ENCODE peak calls at places on chromosomes 13 and 19, in four cellular contexts. D, U, J and P are unnamed samples.

GRCh38 chr13:71828117-71828516 is 38.9 kb downstream of the DACH1 start:
- DNase-seq in J (no peak), D (no peak), U (no peak), P (no peak)

GRCh38 chr13:93079294-93079693 is 147.3 kb upstream of the GPC6 start:
- DNase-seq in U (no peak), J (peak), D (no peak), P (no peak)

GRCh38 chr19:17841810-17842662 is 5.7 kb downstream of the JAK3 start:
- DNase-seq in D (peak), U (peak), J (peak), P (no peak)

GRCh38 chr13:50026788-50027473 is 11.7 kb downstream of the KCNRG start:
- DNase-seq in D (no peak), J (no peak), U (no peak), P (no peak)

GRCh38 chr19:3606174-3606689 is 443 bp downstream of the TBXA2R start:
- DNase-seq in D (no peak), J (peak), U (no peak), P (no peak)

GRCh38 chr19:15280915-15281683 is 48.9 kb upstream of the EPHX3 start:
- DNase-seq in D (peak), U (no peak), J (peak), P (peak)

GRCh38 chr13:93361703-93362102 is 135.1 kb downstream of the GPC6 start:
- DNase-seq in J (no peak), D (no peak), U (no peak), P (no peak)

GRCh38 chr13:22047082-22047784 is 376.4 kb downstream of the FGF9 start:
- DNase-seq in J (no peak), U (no peak), D (no peak), P (peak)

GRCh38 chr13:24167666-24168391 is 7.3 kb downstream of the SPATA13 start:
- DNase-seq in J (no peak), U (no peak), D (no peak), P (no peak)

GRCh38 chr13:50322006-50322405 is 306.8 kb downstream of the KCNRG start:
- DNase-seq in J (no peak), D (no peak), U (no peak), P (no peak)

GRCh38 chr13:110685305-110685704 is 20.6 kb downstream of the CARS2 start:
- DNase-seq in U (no peak), J (no peak), D (no peak), P (no peak)

GRCh38 chr13:52842440-52842839 is 6.0 kb downstream of the PCDH8 start:
- DNase-seq in U (no peak), J (peak), D (no peak), P (no peak)

GRCh38 chr13:47859129-47859528 is 141.9 kb downstream of the SUCLA2 start:
- DNase-seq in D (no peak), U (no peak), J (no peak), P (no peak)

GRCh38 chr19:54138777-54139256 is 1.3 kb downstream of the CNOT3 start:
- DNase-seq in U (no peak), D (no peak), J (no peak), P (no peak)

GRCh38 chr19:55670280-55671053 is 4.6 kb upstream of the EPN1 start:
- DNase-seq in D (no peak), U (no peak), J (no peak), P (no peak)

GRCh38 chr13:107205318-107206112 is 637.6 kb upstream of the ARGLU1 start:
- DNase-seq in D (peak), J (peak), U (peak), P (no peak)

GRCh38 chr19:9435279-9436268 is at the start of gene ZNF266:
- DNase-seq in U (peak), D (peak), J (peak), P (peak)

GRCh38 chr13:79417741-79418140 is 11.7 kb upstream of the RBM26 start:
- DNase-seq in J (no peak), U (no peak), D (no peak), P (no peak)

GRCh38 chr13:65292488-65292901 is 1937.6 kb downstream of the PCDH9 start:
- DNase-seq in D (no peak), J (peak), U (no peak), P (no peak)

GRCh38 chr13:21909331-21909730 is 238.5 kb downstream of the FGF9 start:
- DNase-seq in U (no peak), J (no peak), D (no peak), P (no peak)

GRCh38 chr13:113322043-113322461 is 25.0 kb downstream of the LAMP1 start:
- DNase-seq in D (no peak), J (no peak), U (no peak), P (no peak)

GRCh38 chr19:55116232-55117062 is 990 bp downstream of the PPP1R12C start:
- DNase-seq in U (peak), J (peak), D (peak), P (peak)

GRCh38 chr19:4140237-4140711 is 13.2 kb upstream of the CREB3L3 start:
- DNase-seq in D (no peak), U (peak), J (peak), P (no peak)

GRCh38 chr19:36528921-36529518 is 949 bp upstream of the ZNF260 start:
- DNase-seq in D (no peak), U (peak), J (peak), P (no peak)

GRCh38 chr13:113557013-113557412 is 27.5 kb upstream of the TFDP1 start:
- DNase-seq in U (no peak), D (no peak), J (no peak), P (peak)

GRCh38 chr19:34577531-34578101 is 96.1 kb downstream of the WTIP start:
- DNase-seq in U (no peak), D (no peak), J (peak), P (peak)

GRCh38 chr13:27065582-27065981 is 106.0 kb downstream of the USP12 start:
- DNase-seq in J (no peak), D (no peak), U (no peak), P (no peak)

GRCh38 chr13:32443111-32443510 is 15.2 kb upstream of the N4BP2L1 start:
- DNase-seq in U (peak), D (peak), J (peak), P (no peak)

GRCh38 chr13:27861165-27861564 is 58.6 kb upstream of the PDX1 start:
- DNase-seq in J (no peak), D (no peak), U (no peak), P (no peak)

GRCh38 chr19:16457195-16457953 is 14.4 kb downstream of the EPS15L1 start:
- DNase-seq in D (no peak), J (peak), U (no peak), P (no peak)

GRCh38 chr19:16088351-16088984 is 12.2 kb downstream of the TPM4 start:
- DNase-seq in J (no peak), D (no peak), U (no peak), P (peak)

GRCh38 chr19:14972676-14973075 is 7.0 kb downstream of the SLC1A6 start:
- DNase-seq in U (no peak), D (no peak), J (peak), P (no peak)

GRCh38 chr19:33241530-33242101 is 16.0 kb upstream of the SLC7A10 start:
- DNase-seq in J (peak), D (no peak), U (no peak), P (no peak)

GRCh38 chr13:36875431-36875830 is 44.6 kb downstream of the SMAD9 start:
- DNase-seq in D (no peak), J (no peak), U (no peak), P (no peak)

GRCh38 chr19:5470264-5470671 is 15.1 kb downstream of the ZNRF4 start:
- DNase-seq in U (no peak), J (no peak), D (no peak), P (no peak)

GRCh38 chr13:37608750-37609339 is 10.3 kb upstream of the POSTN start:
- DNase-seq in J (no peak), D (no peak), U (no peak), P (no peak)

GRCh38 chr13:111993701-111994100 is 73.2 kb upstream of the SOX1 start:
- DNase-seq in D (no peak), U (no peak), J (no peak), P (no peak)

GRCh38 chr13:38590796-38591507 is 95.9 kb upstream of the FREM2 start:
- DNase-seq in U (no peak), D (no peak), J (no peak), P (no peak)

GRCh38 chr19:49664171-49665070 is 1.2 kb downstream of the IRF3 start:
- DNase-seq in U (peak), D (peak), J (peak), P (peak)

GRCh38 chr19:51439021-51439465 is 19.2 kb downstream of the SIGLEC8 start:
- DNase-seq in J (no peak), U (no peak), D (peak), P (no peak)

GRCh38 chr19:45339629-45340028 is 921 bp upstream of the KLC3 start:
- DNase-seq in J (no peak), U (no peak), D (no peak), P (no peak)
- TF ChIP-seq EP300 in J (no peak), U (no peak), D (no peak), P (no peak)

GRCh38 chr19:7917292-7918061 is 2.7 kb upstream of the SNAPC2 start:
- DNase-seq in J (peak), D (no peak), U (peak), P (no peak)
- TF ChIP-seq CTCF in J (peak), D (peak), U (peak), P (peak)

GRCh38 chr13:98535501-98536357 is 41.2 kb downstream of the STK24 start:
- DNase-seq in U (no peak), J (no peak), D (no peak), P (no peak)
- H3K27ac ChIP-seq in U (no peak), J (no peak), D (peak), P (no peak)

DNA sequence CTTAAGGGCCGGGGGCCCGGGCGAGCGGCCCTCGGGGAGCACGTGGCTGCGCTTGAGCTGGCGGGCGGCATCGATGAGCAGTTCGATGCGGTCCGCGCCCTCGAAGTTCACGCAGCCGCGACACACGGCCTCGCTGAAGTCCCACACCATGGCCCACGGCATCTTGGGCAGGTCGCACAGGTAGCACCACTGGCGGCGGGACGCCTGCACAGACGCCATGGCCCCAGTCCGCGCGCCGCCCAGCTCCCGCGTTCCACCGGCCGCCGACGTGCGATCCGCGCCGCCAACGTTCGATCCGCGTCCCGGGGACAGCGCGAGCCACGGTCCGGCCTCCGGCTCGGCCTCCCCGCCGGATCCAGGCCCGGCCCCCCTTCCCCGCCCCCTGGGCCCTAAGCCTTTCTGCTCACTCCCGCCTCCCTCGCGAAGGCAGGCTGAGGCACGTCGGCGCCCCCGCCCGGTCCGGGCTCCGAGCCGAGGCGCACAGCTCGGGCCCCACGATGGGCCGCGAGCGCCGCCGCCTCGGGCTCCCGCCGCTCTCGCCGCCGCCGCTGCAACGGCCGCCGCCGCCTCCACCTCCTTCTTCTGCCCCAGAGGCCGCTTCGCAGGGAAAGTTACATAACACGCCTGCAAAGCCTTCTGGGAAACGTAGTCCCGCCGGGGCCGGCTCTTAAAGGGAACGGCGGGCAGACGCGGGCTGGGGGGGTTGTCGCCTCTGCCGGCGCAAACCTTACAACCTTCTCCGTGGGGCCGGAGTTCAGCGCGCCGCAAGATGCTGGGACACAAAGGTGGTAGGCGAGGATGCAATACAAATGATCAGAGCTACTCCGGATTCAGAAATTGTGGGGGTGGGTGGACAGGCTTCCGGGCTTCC is at the start of gene IRF2BP1:
- DNase-seq in D (peak), U (peak), J (peak), P (peak)
- TF ChIP-seq EP300 in D (peak), U (no peak), J (no peak), P (no peak)

DNA sequence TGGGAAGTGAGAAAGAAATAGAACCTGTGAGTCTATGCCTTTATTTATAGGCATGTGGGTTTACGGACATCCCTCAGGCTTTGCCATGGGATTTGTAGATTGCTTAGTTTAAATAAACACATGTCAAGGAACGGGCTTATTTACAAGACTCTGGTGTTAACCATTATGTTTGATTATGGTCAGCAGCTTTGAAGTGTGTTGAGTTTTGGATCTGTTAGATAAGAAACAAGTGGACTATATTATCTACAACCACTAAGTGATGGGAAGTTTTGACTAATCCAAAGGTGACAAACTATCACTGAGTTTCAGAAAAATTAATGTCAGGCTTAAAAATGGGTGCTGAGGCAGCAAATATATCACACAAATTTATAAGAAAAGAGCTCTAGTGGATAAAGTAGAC is 143.3 kb downstream of the SLITRK5 start:
- DNase-seq in J (no peak), D (no peak), U (no peak), P (no peak)
- TF ChIP-seq CTCF in J (no peak), D (no peak), U (no peak), P (no peak)

DNA sequence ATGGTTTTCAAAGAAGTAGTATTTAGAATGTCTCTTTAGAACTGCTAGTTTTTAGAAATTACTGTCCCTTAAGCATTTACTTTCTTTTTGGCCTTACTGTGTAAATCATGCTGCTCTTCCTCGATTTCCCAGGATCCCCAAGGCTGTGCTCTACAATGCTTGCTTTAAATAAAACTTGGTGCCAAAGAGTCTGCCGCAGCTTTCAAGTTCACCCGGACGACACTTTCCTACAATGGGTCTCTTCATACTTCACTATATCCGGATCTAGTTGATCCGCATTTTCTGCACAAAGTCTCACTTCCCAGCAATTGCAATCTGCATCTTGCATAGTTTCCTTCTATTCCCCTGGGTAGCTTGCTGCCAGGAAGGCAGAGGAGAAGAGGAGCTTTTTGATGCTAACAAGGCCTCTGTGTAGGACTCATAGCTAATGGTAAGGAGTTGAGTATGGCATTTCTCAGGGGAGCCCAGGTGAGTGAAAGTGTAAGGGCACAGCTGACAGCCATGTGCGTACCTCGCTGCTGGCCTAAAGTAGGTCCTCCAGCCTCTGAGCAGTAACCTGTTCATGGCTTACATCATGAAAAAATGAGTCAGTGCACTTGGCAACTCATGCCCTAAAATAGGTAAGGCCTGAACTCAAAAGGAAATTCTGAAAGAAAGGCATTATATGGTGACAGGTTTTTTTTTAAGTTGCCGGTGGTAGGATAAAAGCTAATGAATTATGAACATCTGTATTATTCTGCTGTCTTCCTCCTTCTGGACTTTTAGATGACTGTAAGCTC is 101.6 kb downstream of the ENOX1 start:
- DNase-seq in J (no peak), U (no peak), D (no peak), P (no peak)
- H3K27ac ChIP-seq in J (no peak), U (no peak), D (no peak), P (peak)

GRCh38 chr13:44918323-44919102 is 70.8 kb downstream of the NUFIP1 start:
- DNase-seq in J (peak), D (peak), U (peak), P (peak)
- TF ChIP-seq EP300 in J (no peak), D (no peak), U (no peak), P (peak)

GRCh38 chr19:58519087-58519354 is 589 bp downstream of the ZBTB45 start:
- DNase-seq in U (peak), J (peak), D (peak), P (no peak)
- TF ChIP-seq CTCF in U (no peak), J (no peak), D (no peak), P (no peak)

GRCh38 chr13:49022472-49023144 is 46.9 kb downstream of the FNDC3A start:
- DNase-seq in D (no peak), U (no peak), J (no peak), P (no peak)
- H3K27ac ChIP-seq in D (no peak), U (peak), J (no peak), P (no peak)

GRCh38 chr19:56701895-56702294 is 30.3 kb upstream of the ZNF835 start:
- DNase-seq in U (no peak), D (no peak), J (no peak), P (no peak)

DNA sequence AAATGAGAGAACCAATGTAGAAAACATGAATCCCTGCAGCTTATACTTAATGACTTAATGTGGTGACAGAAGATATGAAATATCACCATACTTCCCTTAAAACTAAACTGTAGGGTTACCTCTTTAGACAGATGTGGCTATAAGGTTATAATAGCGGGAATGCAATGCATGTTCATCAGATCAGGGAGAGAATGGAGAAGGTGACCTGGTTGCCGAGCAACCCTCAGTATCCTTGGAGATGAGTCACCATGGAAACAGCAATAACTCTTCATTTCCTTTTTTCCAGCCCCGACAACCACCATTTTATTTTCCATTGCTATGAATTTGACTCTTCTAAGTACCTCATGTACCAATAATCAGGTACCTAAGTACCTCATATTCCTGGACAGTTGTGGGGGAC is 28.0 kb upstream of the ZNF835 start:
- DNase-seq in D (no peak), U (no peak), J (no peak), P (no peak)
- TF ChIP-seq EP300 in D (no peak), U (no peak), J (no peak), P (no peak)